ENCODE peak calls at places on chromosomes 16 and 17, in four cellular contexts. One of them, this sample, is unnamed.

GRCh38 chr17:75267403-75268232 is 3.4 kb downstream of the MIF4GD start:
- DNase-seq in left colon: peak
- DNase-seq in T-helper 1 cell: no peak
- DNase-seq in activated T-cell treated with anti-CD3 and anti-CD28 coated beads, Interleukin-2, amount 50 U/mL, for 48 hours: no peak
- DNase-seq in this sample: no peak

GRCh38 chr16:63655846-63656245 is 1466.0 kb downstream of the CDH11 start:
- DNase-seq in left colon: no peak
- DNase-seq in T-helper 1 cell: no peak
- DNase-seq in activated T-cell treated with anti-CD3 and anti-CD28 coated beads, Interleukin-2, amount 50 U/mL, for 48 hours: no peak
- DNase-seq in this sample: no peak

GRCh38 chr17:34757106-34757505 is 177.7 kb downstream of the TMEM132E start:
- DNase-seq in T-helper 1 cell: no peak
- DNase-seq in left colon: no peak
- DNase-seq in activated T-cell treated with anti-CD3 and anti-CD28 coated beads, Interleukin-2, amount 50 U/mL, for 48 hours: no peak
- DNase-seq in this sample: no peak

GRCh38 chr17:40251576-40251975 is 32.5 kb downstream of the WIPF2 start:
- DNase-seq in activated T-cell treated with anti-CD3 and anti-CD28 coated beads, Interleukin-2, amount 50 U/mL, for 48 hours: no peak
- DNase-seq in left colon: peak
- DNase-seq in T-helper 1 cell: no peak
- DNase-seq in this sample: no peak

GRCh38 chr16:85565796-85566501 is 47.2 kb upstream of the GSE1 start:
- DNase-seq in activated T-cell treated with anti-CD3 and anti-CD28 coated beads, Interleukin-2, amount 50 U/mL, for 48 hours: no peak
- DNase-seq in T-helper 1 cell: no peak
- DNase-seq in left colon: no peak
- DNase-seq in this sample: no peak

GRCh38 chr17:12089809-12090384 is 69.2 kb downstream of the MAP2K4 start:
- DNase-seq in left colon: no peak
- DNase-seq in T-helper 1 cell: no peak
- DNase-seq in activated T-cell treated with anti-CD3 and anti-CD28 coated beads, Interleukin-2, amount 50 U/mL, for 48 hours: no peak
- DNase-seq in this sample: no peak

GRCh38 chr17:43217614-43218087 is 6.0 kb downstream of the TMEM106A start:
- DNase-seq in left colon: no peak
- DNase-seq in activated T-cell treated with anti-CD3 and anti-CD28 coated beads, Interleukin-2, amount 50 U/mL, for 48 hours: no peak
- DNase-seq in T-helper 1 cell: no peak
- DNase-seq in this sample: no peak

GRCh38 chr17:41413353-41413752 is 11.0 kb downstream of the KRT37 start:
- DNase-seq in activated T-cell treated with anti-CD3 and anti-CD28 coated beads, Interleukin-2, amount 50 U/mL, for 48 hours: no peak
- DNase-seq in left colon: no peak
- DNase-seq in T-helper 1 cell: no peak
- DNase-seq in this sample: no peak

GRCh38 chr17:9837551-9838471 is 12.1 kb downstream of the GLP2R start:
- DNase-seq in activated T-cell treated with anti-CD3 and anti-CD28 coated beads, Interleukin-2, amount 50 U/mL, for 48 hours: no peak
- DNase-seq in left colon: peak
- DNase-seq in T-helper 1 cell: no peak
- DNase-seq in this sample: no peak

This sample was measured in effector CD8-positive, alpha-beta T cell.